ENCODE peak calls at places on chromosomes 4 and X, in four cellular contexts. J, Z, X and D are unnamed samples.
A peak's percentile ranks its signal among the peaks of the same experiment; 100 is the strongest.

GRCh38 chrX:7131621-7132020 is 15.9 kb upstream of the STS start:
- DNase-seq in J (no peak), X (no peak), Z (no peak), D (no peak)

GRCh38 chrX:21487832-21488231 is 113.6 kb downstream of the CNKSR2 start:
- DNase-seq in Z (peak; percentile 64), X (no peak), J (no peak), D (no peak)

GRCh38 chr4:85128246-85129204 is 162.0 kb upstream of the WDFY3 start:
- DNase-seq in Z (no peak), X (no peak), J (no peak), D (no peak)

GRCh38 chrX:68697465-68698125 is 50.1 kb downstream of the STARD8 start:
- DNase-seq in J (no peak), Z (no peak), X (no peak), D (no peak)

GRCh38 chrX:69158166-69159040 is 6.8 kb downstream of the PJA1 start:
- DNase-seq in Z (peak; percentile 82), X (peak; percentile 83), J (peak; percentile 48), D (no peak)

GRCh38 chr4:162681212-162681611 is 485.5 kb downstream of the NAF1 start:
- DNase-seq in Z (no peak), J (no peak), X (no peak), D (no peak)

GRCh38 chrX:123185714-123186113 is 1.6 kb downstream of the GRIA3 start:
- DNase-seq in J (no peak), X (no peak), Z (no peak), D (no peak)

GRCh38 chrX:101347859-101348451 is 587 bp downstream of the TIMM8A start:
- DNase-seq in Z (peak; percentile 15), J (no peak), X (no peak), D (no peak)

GRCh38 chrX:72107841-72108590 is 23.7 kb downstream of the RTL5 start:
- DNase-seq in Z (no peak), X (no peak), J (no peak), D (no peak)

GRCh38 chr4:167897116-167897515 is 195.2 kb upstream of the ANXA10 start:
- DNase-seq in Z (peak; percentile 95), J (peak; percentile 30), X (no peak), D (no peak)

GRCh38 chrX:56798866-56799864 is 70.1 kb downstream of the NBDY start:
- DNase-seq in J (no peak), Z (no peak), X (no peak), D (no peak)

GRCh38 chr4:139628184-139629012 is 37.2 kb upstream of the MGST2 start:
- DNase-seq in X (no peak), Z (no peak), J (no peak), D (no peak)

GRCh38 chr4:8157944-8158709 is 486 bp downstream of the ABLIM2 start:
- DNase-seq in Z (no peak), J (no peak), X (no peak), D (no peak)

GRCh38 chrX:48613502-48614160 is 16.3 kb downstream of the WDR13 start:
- DNase-seq in X (no peak), J (no peak), Z (no peak), D (no peak)

GRCh38 chr4:7650606-7651400 is 216.1 kb upstream of the PSAPL1 start:
- DNase-seq in J (no peak), Z (peak; percentile 25), X (no peak), D (no peak)

GRCh38 chr4:74206088-74206826 is 48.3 kb downstream of the MTHFD2L start:
- DNase-seq in Z (no peak), J (no peak), X (no peak), D (no peak)

DNA sequence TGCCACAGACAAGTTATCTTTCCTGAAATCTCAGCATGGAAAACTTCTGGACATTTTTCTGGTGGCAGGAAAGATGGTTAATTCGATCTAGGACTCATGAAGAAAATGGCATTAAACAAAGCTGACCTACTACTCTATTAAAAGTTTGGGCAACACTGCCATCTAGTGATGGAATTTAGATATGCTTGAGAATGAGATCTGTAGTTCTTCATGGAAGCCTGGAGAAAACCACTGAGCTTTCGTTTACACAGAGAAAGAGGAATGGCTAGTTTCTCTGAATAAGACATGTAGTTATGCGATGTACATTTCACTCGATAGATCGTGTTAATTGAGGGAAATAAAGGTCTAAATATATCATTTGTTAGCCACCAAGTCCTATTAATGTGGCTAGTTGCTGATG is 51.7 kb upstream of the CHRDL1 start:
- DNase-seq in X (no peak), Z (peak; percentile 44), J (peak; percentile 10), D (peak; percentile 4)
- TF ChIP-seq CTCF in X (peak; percentile 42), Z (peak; percentile 60), J (peak; percentile 47), D (peak; percentile 63)

DNA sequence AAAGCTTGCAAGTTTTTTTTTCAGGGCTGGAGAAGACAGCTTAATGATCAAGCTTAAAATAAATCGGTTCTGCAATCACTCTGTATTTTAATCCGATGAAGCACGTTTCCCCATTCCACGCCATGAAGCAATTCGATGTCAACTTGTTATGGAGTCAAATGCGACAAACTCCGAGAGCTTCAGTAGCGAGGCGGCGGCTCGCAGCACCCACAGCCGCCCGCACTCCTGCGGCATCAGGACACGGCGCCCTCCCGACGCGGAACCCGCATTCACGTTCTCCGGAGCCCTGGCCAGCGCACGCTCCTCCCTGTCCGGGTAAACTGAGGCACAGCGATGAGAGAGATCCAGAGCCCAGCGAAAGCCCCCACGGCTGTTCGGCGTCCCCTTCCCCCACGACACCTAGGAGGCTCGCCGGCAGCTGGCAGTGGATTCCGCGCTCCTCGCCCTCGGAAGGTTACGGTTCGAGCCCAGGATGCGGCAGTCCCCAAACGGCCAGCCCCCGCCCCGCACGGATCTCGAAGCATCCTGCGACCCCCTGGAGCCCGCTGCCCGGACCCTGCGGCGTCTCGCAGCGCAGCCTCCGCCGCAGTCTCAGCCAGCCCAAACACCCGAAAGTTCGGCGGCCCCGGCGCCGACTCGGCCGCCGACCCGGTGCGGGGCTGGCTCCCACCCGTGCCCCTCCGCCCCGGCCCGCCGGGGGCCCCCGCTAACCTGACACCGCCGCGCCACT is 507 bp downstream of the MFAP3L start:
- DNase-seq in Z (no peak), J (no peak), X (no peak), D (peak; percentile 54)
- H3K27ac ChIP-seq in Z (no peak overlapping the region), J (no peak overlapping the region), X (peak overlapping the region; percentile 90), D (peak overlapping the region; percentile 96)

GRCh38 chrX:37646254-37646653 is 39.3 kb upstream of the XK start:
- DNase-seq in X (no peak), J (no peak), Z (no peak), D (no peak)
- TF ChIP-seq CTCF in X (no peak), J (no peak), Z (peak; percentile 26), D (no peak)

DNA sequence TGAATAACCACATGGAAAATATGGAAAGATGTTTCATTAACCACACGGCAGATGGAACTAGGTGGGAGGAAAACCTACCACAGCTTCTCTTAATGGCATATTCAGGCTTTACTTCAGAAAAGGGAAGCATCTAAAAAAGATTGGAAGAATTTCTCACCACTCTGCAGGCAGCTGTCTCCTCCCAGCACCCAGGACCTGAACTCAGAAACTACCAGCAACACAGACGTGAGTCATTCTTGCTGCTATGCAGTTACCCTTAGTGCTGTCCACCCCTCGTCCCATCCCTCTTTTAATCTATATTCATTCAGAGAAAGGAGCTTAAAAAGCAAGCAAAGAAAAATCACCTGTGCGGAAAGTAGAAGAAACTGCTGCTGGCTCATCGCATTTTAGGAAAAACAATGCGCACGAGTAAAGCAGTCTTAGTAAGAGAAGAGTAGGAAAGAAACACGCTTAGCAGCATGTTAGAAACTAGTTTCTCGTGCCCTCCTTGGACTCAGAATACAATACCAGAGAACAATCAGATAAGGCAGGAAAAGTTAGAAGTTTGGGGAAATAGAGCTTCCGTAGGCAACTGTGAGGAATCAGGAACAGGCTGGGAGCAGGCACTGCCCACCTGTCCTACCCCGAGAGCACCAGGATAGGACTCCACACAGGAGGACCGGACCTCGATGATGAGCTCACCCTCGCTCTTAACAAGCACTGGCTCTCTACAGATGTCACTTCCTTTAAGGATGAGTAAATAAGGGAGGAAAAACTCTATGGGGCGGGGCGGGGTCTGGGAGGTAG is 48.1 kb upstream of the ENPP6 start:
- DNase-seq in X (no peak), J (no peak), Z (peak; percentile 26), D (no peak)
- H3K27ac ChIP-seq in X (no peak overlapping the region), J (no peak overlapping the region), Z (no peak overlapping the region), D (peak overlapping the region; percentile 54)

DNA sequence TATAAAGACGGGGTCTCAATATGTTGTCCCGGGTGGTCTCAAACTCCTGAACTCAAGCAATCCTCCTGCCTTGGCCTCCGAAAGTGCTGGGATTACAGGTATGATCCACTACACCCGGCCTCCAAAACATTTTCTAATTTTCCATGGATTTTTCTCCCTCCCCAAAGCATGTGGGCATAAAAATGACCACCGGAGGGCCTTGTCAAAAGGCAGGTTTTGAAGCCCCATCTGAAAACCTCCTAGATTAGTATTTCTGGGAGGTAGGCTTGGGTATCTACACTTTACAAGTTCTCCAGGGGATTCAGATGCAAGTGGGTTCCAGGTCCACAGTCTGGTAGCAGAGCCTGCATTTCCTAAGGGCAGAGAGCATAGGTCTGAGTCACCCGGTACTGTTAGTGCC is 1.4 kb upstream of the GPR173 start:
- DNase-seq in X (no peak), Z (no peak), J (no peak), D (no peak)
- TF ChIP-seq CTCF in X (no peak), Z (peak; percentile 17), J (peak; percentile 53), D (no peak)

DNA sequence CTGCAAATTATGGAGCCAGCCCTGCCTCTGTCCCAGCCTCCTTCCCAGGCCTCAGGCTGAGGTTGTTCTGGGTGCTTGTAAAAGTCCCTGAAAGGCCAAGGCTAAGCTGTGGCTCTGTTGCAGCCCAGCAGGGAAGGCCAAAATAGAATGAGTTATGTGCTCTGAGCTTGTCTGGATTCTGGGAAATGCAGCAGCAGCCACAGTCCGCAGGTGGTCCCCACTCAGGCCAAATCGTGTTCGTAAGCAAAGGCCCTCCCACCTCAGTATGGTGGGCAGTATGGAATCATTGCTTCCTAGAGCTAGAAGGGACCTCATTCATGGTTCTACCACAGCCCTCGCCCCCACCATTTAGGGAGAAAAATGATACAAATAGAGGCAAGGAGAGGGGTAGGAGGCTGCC is 4.7 kb upstream of the TCEAL1 start:
- DNase-seq in J (no peak), Z (no peak), X (peak; percentile 64), D (no peak)
- H3K27ac ChIP-seq in J (no peak overlapping the region), Z (peak overlapping the region; percentile 6), X (peak overlapping the region; percentile 67), D (peak overlapping the region; percentile 53)

DNA sequence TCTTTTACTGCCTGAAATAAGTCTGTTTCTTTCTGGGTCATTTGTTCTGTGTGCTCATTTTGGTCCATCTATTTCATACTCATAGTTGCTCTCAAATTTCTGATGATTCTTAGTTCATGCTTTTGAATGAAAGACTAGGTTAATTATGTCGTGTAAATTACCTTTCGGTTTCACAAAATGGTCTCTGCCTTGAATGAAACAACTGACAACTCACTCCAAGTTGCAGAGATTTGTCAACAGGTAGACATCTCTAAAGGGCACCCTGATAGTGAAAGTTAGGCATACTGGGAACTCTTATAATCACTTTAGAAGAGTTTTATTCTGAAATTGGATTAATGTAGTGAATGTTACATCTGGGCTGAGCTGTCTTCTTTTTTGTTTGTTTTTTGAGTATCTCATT is 726.9 kb downstream of the PDHA2 start:
- DNase-seq in X (no peak), Z (no peak), J (no peak), D (no peak)
- TF ChIP-seq CTCF in X (no peak), Z (no peak), J (no peak), D (no peak)